ENCODE peak calls at places on chromosomes 16 and 17, in eight cellular contexts. E, P, M, O, R, T, Y and F are unnamed samples.
A peak's percentile ranks its signal among the peaks of the same experiment; 100 is the strongest.

GRCh38 chr17:382644-383533 is 30.3 kb upstream of the RPH3AL start:
- DNase-seq in E (peak; percentile 72), P (no peak), M (no peak), O (no peak), R (peak; percentile 40), T (peak; percentile 6), Y (peak; percentile 35), F (peak; percentile 55)

GRCh38 chr17:77308768-77309726 is 168.3 kb downstream of the SEC14L1 start:
- DNase-seq in E (no peak), P (no peak), M (no peak), O (no peak), R (no peak), T (no peak), Y (peak; percentile 86), F (no peak)

GRCh38 chr16:73026754-73027654 is 20.9 kb downstream of the ZFHX3 start:
- DNase-seq in E (no peak), P (no peak), M (no peak), O (no peak), R (no peak), T (no peak), Y (no peak), F (no peak)

GRCh38 chr16:143456-143855 is 5.0 kb upstream of the NPRL3 start:
- DNase-seq in E (no peak), P (no peak), M (no peak), O (no peak), R (no peak), T (peak; percentile 28), Y (no peak), F (no peak)

GRCh38 chr17:43994272-43995149 is 9.9 kb upstream of the NAGS start:
- DNase-seq in E (peak; percentile 84), P (peak; percentile 89), M (no peak), O (peak; percentile 46), R (peak; percentile 94), T (peak; percentile 84), Y (peak; percentile 63), F (peak; percentile 84)

GRCh38 chr16:698911-699671 is 6.5 kb downstream of the FBXL16 start:
- DNase-seq in E (no peak), P (no peak), M (no peak), O (no peak), R (no peak), T (no peak), Y (no peak), F (no peak)

GRCh38 chr16:66599726-66600125 is 4.8 kb upstream of the CMTM3 start:
- DNase-seq in E (no peak), P (no peak), M (no peak), O (no peak), R (no peak), T (no peak), Y (no peak), F (no peak)

GRCh38 chr16:81497690-81498089 is 53.1 kb downstream of the CMIP start:
- DNase-seq in E (no peak), P (peak; percentile 84), M (no peak), O (no peak), R (no peak), T (peak; percentile 80), Y (no peak), F (no peak)

DNA sequence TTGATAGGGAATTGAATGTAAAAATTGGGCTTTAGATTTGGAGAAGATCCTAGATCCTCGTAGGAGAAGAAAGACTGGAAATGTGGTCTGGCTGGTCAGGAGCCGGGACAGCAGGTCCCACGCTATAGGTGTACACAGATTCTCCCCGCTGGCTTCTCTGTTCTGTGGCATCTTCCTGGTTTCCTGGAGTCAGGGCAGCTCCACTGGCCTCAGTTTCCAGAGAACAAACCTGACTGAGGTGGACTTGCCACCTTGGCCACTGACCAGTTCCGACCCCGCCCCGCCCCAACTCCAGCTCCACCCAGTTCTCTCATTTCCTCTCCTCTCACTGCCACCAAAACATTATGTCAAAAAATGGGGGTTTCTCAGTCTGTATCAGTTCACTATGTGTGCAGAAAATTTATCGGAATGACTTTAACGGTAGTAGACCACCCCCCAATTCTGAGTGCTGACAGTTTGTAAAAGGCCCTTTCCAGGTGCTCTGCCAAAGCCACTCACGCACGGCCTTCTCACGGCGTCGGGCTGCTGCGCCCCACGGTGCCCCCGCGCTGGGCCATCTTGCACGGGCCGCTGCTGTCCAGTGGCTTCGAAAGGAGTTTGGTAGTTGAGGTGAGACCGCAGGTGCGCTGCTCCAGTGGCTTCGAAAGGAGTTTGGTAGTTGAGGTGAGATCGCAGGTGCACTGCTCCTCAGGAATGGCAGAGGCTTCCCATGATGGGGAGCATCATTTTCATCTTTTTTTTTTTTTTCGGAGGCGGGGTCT is 161.4 kb upstream of the CHMP6 start:
- DNase-seq in E (no peak), P (peak; percentile 55), M (no peak), O (no peak), R (no peak), T (no peak), Y (no peak), F (no peak)
- TF ChIP-seq CTCF in E (no peak), P (no peak), M (no peak), O (no peak), R (no peak), T (no peak), Y (no peak), F (no peak)

GRCh38 chr16:57607676-57608461 is 20.6 kb upstream of the ADGRG1 start:
- DNase-seq in E (no peak), P (no peak), M (no peak), O (peak; percentile 3), R (no peak), T (no peak), Y (no peak), F (no peak)

GRCh38 chr16:57608462-57609113 is 19.8 kb upstream of the ADGRG1 start:
- DNase-seq in E (no peak), P (no peak), M (no peak), O (peak; percentile 6), R (no peak), T (peak; percentile 41), Y (no peak), F (peak; percentile 17)

GRCh38 chr16:57610611-57611010 is 17.8 kb upstream of the ADGRG1 start:
- DNase-seq in E (no peak), P (no peak), M (no peak), O (no peak), R (no peak), T (peak; percentile 49), Y (no peak), F (no peak)

GRCh38 chr16:57611184-57611583 is 17.2 kb upstream of the ADGRG1 start:
- DNase-seq in E (no peak), P (no peak), M (no peak), O (no peak), R (peak; percentile 47), T (no peak), Y (peak; percentile 62), F (no peak)

DNA sequence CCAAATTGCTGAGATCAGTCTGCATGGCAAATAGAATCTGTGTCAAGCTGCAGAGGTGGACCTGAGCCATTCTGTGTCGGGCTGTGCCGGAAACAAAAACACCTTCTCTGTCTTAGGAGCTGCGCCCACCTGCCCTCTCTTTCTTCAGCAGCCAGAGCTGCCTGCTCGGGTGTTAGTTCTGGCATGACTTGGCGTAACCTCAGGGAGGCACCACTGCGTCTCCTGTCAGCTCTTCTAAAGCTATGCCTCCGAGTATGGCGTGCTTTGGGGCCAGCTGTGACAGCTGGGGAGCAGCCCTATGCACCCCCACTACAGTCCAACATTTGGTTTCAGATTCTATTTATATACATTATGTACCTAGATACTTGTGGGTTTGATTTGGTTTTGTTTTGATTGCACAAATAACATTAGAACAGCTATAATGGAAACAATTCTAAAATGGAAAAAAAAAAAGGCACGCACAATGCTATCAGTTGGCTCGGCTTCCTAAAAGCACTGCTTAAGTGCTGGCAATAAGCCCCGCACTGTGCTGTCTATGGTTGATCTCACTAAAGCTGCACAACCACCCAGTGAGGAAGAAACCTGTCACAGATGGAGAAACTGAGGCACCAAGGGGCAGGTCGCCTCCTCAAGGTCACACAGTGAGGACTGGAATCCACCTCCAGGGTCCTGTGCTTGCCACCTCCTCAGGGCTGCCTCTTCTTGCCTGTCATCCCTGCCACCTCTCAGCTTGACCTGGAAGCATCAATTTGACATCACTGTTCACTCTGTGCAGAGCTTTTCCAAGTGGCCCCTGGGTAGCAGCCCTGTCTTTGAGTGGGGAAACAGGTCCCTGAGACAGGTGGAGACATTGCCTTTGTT is 18.7 kb upstream of the ADGRG1 start:
- DNase-seq in E (no peak), P (no peak), M (no peak), O (peak; percentile 15), R (no peak), T (peak; percentile 82), Y (peak; percentile 41), F (peak; percentile 36)
- TF ChIP-seq CTCF in E (no peak), P (no peak), M (no peak), O (no peak), R (no peak), T (no peak), Y (no peak), F (no peak)

DNA sequence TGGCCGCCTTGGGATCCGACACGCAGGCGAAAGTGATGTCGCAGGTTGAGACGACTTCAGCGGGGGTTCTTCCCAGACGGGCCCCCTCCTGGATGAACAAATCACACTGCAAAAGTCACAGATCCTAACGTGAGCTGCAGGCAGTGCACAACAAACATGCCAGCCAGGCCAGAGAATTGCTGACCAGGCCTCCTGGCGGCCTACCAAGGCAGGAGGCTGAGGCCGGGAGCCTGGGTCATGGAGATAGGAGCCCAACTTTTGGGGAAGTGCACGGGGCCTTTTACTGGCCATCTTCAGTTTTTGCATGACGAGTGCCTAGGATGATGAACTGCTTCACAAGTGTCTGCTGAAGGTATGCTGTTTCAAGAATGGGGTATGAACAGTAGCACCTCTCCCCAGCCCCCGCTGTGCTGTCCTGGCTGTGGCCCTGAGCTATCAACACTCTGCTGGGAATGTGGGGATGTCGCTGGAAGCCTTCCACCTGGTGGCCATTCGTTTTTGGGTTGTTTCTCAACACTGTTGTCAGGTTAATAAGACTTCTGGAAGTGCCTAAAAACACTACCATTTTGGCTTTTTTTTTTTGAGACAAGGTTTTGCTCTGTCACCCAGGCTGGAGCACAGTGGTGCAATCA is 12.2 kb upstream of the ROGDI start:
- DNase-seq in E (no peak), P (no peak), M (no peak), O (no peak), R (no peak), T (no peak), Y (no peak), F (no peak)
- TF ChIP-seq CTCF in E (no peak), P (no peak), M (peak; percentile 2), O (no peak), R (no peak), T (no peak), Y (no peak), F (no peak)

GRCh38 chr16:49366669-49367068 is 6.9 kb upstream of the C16orf78 start:
- DNase-seq in E (no peak), P (no peak), M (no peak), O (no peak), R (no peak), T (no peak), Y (no peak), F (no peak)

GRCh38 chr16:49362230-49362629 is 11.4 kb upstream of the C16orf78 start:
- DNase-seq in E (no peak), P (no peak), M (no peak), O (no peak), R (no peak), T (no peak), Y (no peak), F (no peak)

GRCh38 chr16:49369638-49370219 is 3.9 kb upstream of the C16orf78 start:
- DNase-seq in E (no peak), P (no peak), M (no peak), O (no peak), R (no peak), T (no peak), Y (no peak), F (no peak)

DNA sequence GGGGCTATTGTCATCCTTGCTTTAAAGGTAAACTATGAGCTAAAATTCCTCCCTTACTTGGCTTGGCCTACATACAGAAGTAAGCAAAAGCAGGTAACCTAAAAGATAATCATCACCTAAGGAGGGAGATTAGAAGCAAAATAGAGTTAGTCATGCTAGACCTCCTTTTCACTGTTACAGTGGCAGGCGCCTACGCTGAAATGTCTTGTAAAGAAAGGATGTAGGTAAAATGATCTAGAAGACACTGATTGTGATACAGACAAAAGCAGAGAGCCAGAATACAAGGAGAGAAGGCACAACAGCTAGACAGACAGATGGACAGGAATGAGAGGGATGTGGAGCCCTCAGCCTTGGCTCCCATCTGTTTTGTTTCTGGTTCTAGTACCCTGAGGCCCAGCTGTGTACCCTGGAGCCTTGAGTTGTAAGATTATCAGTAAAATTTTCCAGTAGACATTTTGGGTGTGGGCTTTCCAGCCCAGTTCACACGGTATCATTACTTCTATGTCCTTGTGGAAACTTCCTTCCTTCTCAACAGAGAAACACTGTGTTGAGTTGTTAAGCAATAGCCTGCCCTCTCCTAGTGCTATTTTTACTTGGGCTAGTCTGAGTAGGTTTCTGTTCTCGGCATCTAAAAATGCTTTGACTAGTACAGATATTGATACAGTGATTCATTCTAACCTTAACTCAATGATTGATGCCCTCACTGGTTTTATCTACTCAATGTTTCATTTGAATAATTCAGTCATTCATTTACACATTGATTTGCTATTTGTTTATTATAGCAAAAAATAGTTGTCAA is 7.7 kb upstream of the C16orf78 start:
- DNase-seq in E (no peak), P (no peak), M (no peak), O (no peak), R (no peak), T (no peak), Y (no peak), F (no peak)
- TF ChIP-seq CTCF in E (no peak), P (no peak), M (no peak), O (no peak), R (no peak), T (no peak), Y (no peak), F (no peak)